ENCODE peak calls at places on chromosome 1, in seven cellular contexts. N, B, V, W, Q, E and K are unnamed samples.

GRCh38 chr1:1426496-1426960 is 5.5 kb upstream of the ANKRD65 start:
- ATAC-seq in V (peak), B (no peak), Q (peak), N (no peak), E (no peak), W (no peak), K (no peak)

GRCh38 chr1:150150511-150151021 is 850 bp downstream of the PLEKHO1 start:
- ATAC-seq in W (no peak), Q (no peak), V (no peak), E (peak), N (no peak), B (no peak), K (no peak)

GRCh38 chr1:163186910-163187309 is 15.8 kb downstream of the RGS5 start:
- ATAC-seq in W (no peak), N (no peak), Q (no peak), B (no peak), V (no peak), E (no peak), K (no peak)

GRCh38 chr1:8506995-8507615 is 189.2 kb downstream of the SLC45A1 start:
- ATAC-seq in B (no peak), V (no peak), E (no peak), W (no peak), Q (no peak), N (no peak), K (no peak)

GRCh38 chr1:214383381-214384372 is 102.7 kb downstream of the SMYD2 start:
- ATAC-seq in V (no peak), N (no peak), W (no peak), E (no peak), B (peak), Q (no peak), K (peak)

GRCh38 chr1:169899519-169900217 is 6.0 kb upstream of the SCYL3 start:
- ATAC-seq in Q (no peak), E (no peak), W (no peak), V (no peak), B (no peak), N (no peak), K (no peak)

GRCh38 chr1:8565802-8566201 is 247.9 kb downstream of the SLC45A1 start:
- ATAC-seq in E (no peak), V (no peak), B (no peak), N (no peak), Q (no peak), W (no peak), K (no peak)

GRCh38 chr1:201930803-201931202 is 15.5 kb downstream of the LMOD1 start:
- ATAC-seq in Q (no peak), W (no peak), E (no peak), B (no peak), V (no peak), N (no peak), K (no peak)

GRCh38 chr1:125118147-125118993 is 3933.6 kb downstream of the SRGAP2C start:
- ATAC-seq in V (no peak), B (no peak), N (no peak), W (no peak), E (no peak), Q (no peak), K (no peak)

GRCh38 chr1:155093938-155094621 is 15.4 kb downstream of the EFNA3 start:
- ATAC-seq in B (peak), V (peak), N (peak), Q (peak), E (peak), W (peak), K (peak)